ENCODE peak calls at places on chromosomes 3 and 15, in nine cellular contexts. One of them, this sample, is unnamed.

GRCh38 chr3:140602781-140603180 is 75.1 kb upstream of the TRIM42 start:
- DNase-seq in CD8-positive, alpha-beta T cell: no peak
- DNase-seq in pancreas: no peak
- DNase-seq in AG10803: no peak
- DNase-seq in epithelial cell of esophagus: peak
- DNase-seq in fibroblast of lung: no peak
- DNase-seq in ovary: no peak
- DNase-seq in psoas muscle: no peak
- DNase-seq in fibroblast of pulmonary artery: no peak
- DNase-seq in this sample: no peak

GRCh38 chr3:183533410-183534132 is 21.9 kb downstream of the KLHL6 start:
- DNase-seq in CD8-positive, alpha-beta T cell: no peak
- DNase-seq in pancreas: no peak
- DNase-seq in AG10803: no peak
- DNase-seq in epithelial cell of esophagus: no peak
- DNase-seq in fibroblast of lung: no peak
- DNase-seq in ovary: no peak
- DNase-seq in psoas muscle: no peak
- DNase-seq in fibroblast of pulmonary artery: no peak
- DNase-seq in this sample: no peak

GRCh38 chr3:165192610-165193192 is 3.5 kb downstream of the SLITRK3 start:
- DNase-seq in CD8-positive, alpha-beta T cell: no peak
- DNase-seq in pancreas: no peak
- DNase-seq in AG10803: no peak
- DNase-seq in epithelial cell of esophagus: no peak
- DNase-seq in fibroblast of lung: no peak
- DNase-seq in ovary: no peak
- DNase-seq in psoas muscle: no peak
- DNase-seq in fibroblast of pulmonary artery: no peak
- DNase-seq in this sample: no peak

GRCh38 chr3:56269755-56270154 is 198.5 kb downstream of the ERC2 start:
- DNase-seq in CD8-positive, alpha-beta T cell: no peak
- DNase-seq in pancreas: no peak
- DNase-seq in AG10803: peak
- DNase-seq in epithelial cell of esophagus: no peak
- DNase-seq in fibroblast of lung: peak
- DNase-seq in ovary: no peak
- DNase-seq in psoas muscle: no peak
- DNase-seq in fibroblast of pulmonary artery: peak
- DNase-seq in this sample: peak

GRCh38 chr3:42097166-42097946 is 6.2 kb downstream of the TRAK1 start:
- DNase-seq in CD8-positive, alpha-beta T cell: no peak
- DNase-seq in pancreas: no peak
- DNase-seq in AG10803: peak
- DNase-seq in epithelial cell of esophagus: peak
- DNase-seq in fibroblast of lung: peak
- DNase-seq in ovary: no peak
- DNase-seq in psoas muscle: no peak
- DNase-seq in fibroblast of pulmonary artery: peak
- DNase-seq in this sample: peak

GRCh38 chr15:90557651-90558084 is 27.9 kb downstream of the CRTC3 start:
- DNase-seq in CD8-positive, alpha-beta T cell: no peak
- DNase-seq in pancreas: peak
- DNase-seq in AG10803: peak
- DNase-seq in epithelial cell of esophagus: no peak
- DNase-seq in fibroblast of lung: peak
- DNase-seq in ovary: peak
- DNase-seq in psoas muscle: peak
- DNase-seq in fibroblast of pulmonary artery: peak
- DNase-seq in this sample: peak

GRCh38 chr3:9548991-9549390 is 4.6 kb downstream of the LHFPL4 start:
- DNase-seq in CD8-positive, alpha-beta T cell: no peak
- DNase-seq in pancreas: no peak
- DNase-seq in AG10803: no peak
- DNase-seq in epithelial cell of esophagus: no peak
- DNase-seq in fibroblast of lung: no peak
- DNase-seq in ovary: no peak
- DNase-seq in psoas muscle: no peak
- DNase-seq in fibroblast of pulmonary artery: no peak
- DNase-seq in this sample: no peak

GRCh38 chr15:52069559-52069958 is 43.0 kb downstream of the BCL2L10 start:
- DNase-seq in CD8-positive, alpha-beta T cell: no peak
- DNase-seq in pancreas: no peak
- DNase-seq in AG10803: no peak
- DNase-seq in epithelial cell of esophagus: peak
- DNase-seq in fibroblast of lung: no peak
- DNase-seq in ovary: no peak
- DNase-seq in psoas muscle: no peak
- DNase-seq in fibroblast of pulmonary artery: no peak
- DNase-seq in this sample: no peak

GRCh38 chr15:31104048-31104447 is 2.5 kb upstream of the TRPM1 start:
- DNase-seq in CD8-positive, alpha-beta T cell: no peak
- DNase-seq in pancreas: no peak
- DNase-seq in AG10803: no peak
- DNase-seq in epithelial cell of esophagus: no peak
- DNase-seq in fibroblast of lung: no peak
- DNase-seq in ovary: no peak
- DNase-seq in psoas muscle: no peak
- DNase-seq in fibroblast of pulmonary artery: no peak
- DNase-seq in this sample: no peak

GRCh38 chr3:129966876-129967275 is 7.6 kb upstream of the TRH start:
- DNase-seq in CD8-positive, alpha-beta T cell: no peak
- DNase-seq in pancreas: no peak
- DNase-seq in AG10803: no peak
- DNase-seq in epithelial cell of esophagus: no peak
- DNase-seq in fibroblast of lung: no peak
- DNase-seq in ovary: no peak
- DNase-seq in psoas muscle: no peak
- DNase-seq in fibroblast of pulmonary artery: no peak
- DNase-seq in this sample: no peak

GRCh38 chr3:141050576-141050912 is 603 bp upstream of the SPSB4 start:
- DNase-seq in CD8-positive, alpha-beta T cell: no peak
- DNase-seq in pancreas: no peak
- DNase-seq in AG10803: no peak
- DNase-seq in epithelial cell of esophagus: no peak
- DNase-seq in fibroblast of lung: no peak
- DNase-seq in ovary: no peak
- DNase-seq in psoas muscle: no peak
- DNase-seq in fibroblast of pulmonary artery: no peak
- DNase-seq in this sample: no peak

DNA sequence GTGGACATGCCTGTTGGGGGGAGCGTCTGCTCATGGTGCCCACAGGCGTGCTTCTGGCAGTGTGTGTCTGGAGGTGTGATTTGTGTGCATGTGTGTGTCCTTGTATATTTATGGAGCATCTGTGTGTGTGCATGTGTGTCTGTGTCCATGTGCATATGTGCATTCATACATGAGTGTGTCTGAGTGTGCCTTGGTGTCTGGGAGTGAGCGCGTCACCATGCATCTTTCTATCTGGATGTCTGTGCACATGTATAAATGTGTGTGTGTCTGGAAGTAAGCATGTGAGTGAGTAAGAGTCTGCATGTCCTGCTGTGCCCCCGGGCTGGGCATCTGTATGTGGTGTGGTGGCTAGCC is 58.1 kb upstream of the PRR23E start:
- DNase-seq in CD8-positive, alpha-beta T cell: no peak
- DNase-seq in pancreas: no peak
- DNase-seq in AG10803: no peak
- DNase-seq in epithelial cell of esophagus: no peak
- DNase-seq in fibroblast of lung: no peak
- DNase-seq in ovary: no peak
- DNase-seq in psoas muscle: no peak
- DNase-seq in fibroblast of pulmonary artery: no peak
- DNase-seq in this sample: no peak
- H3K4me3 ChIP-seq in CD8-positive, alpha-beta T cell: no peak
- H3K4me3 ChIP-seq in pancreas: no peak
- H3K4me3 ChIP-seq in AG10803: no peak
- H3K4me3 ChIP-seq in epithelial cell of esophagus: no peak
- H3K4me3 ChIP-seq in fibroblast of lung: no peak
- H3K4me3 ChIP-seq in ovary: no peak
- H3K4me3 ChIP-seq in psoas muscle: peak
- H3K4me3 ChIP-seq in fibroblast of pulmonary artery: no peak
- H3K4me3 ChIP-seq in this sample: no peak

GRCh38 chr3:123015596-123015995 is 12.0 kb downstream of the SEMA5B start:
- DNase-seq in CD8-positive, alpha-beta T cell: no peak
- DNase-seq in pancreas: no peak
- DNase-seq in AG10803: no peak
- DNase-seq in epithelial cell of esophagus: no peak
- DNase-seq in fibroblast of lung: no peak
- DNase-seq in ovary: no peak
- DNase-seq in psoas muscle: no peak
- DNase-seq in fibroblast of pulmonary artery: no peak
- DNase-seq in this sample: no peak

GRCh38 chr3:123011484-123011883 is 16.1 kb downstream of the SEMA5B start:
- DNase-seq in CD8-positive, alpha-beta T cell: no peak
- DNase-seq in pancreas: no peak
- DNase-seq in AG10803: no peak
- DNase-seq in epithelial cell of esophagus: no peak
- DNase-seq in fibroblast of lung: no peak
- DNase-seq in ovary: no peak
- DNase-seq in psoas muscle: no peak
- DNase-seq in fibroblast of pulmonary artery: no peak
- DNase-seq in this sample: no peak

GRCh38 chr3:123008808-123009207 is 18.8 kb downstream of the SEMA5B start:
- DNase-seq in CD8-positive, alpha-beta T cell: no peak
- DNase-seq in pancreas: no peak
- DNase-seq in AG10803: no peak
- DNase-seq in epithelial cell of esophagus: no peak
- DNase-seq in fibroblast of lung: no peak
- DNase-seq in ovary: no peak
- DNase-seq in psoas muscle: no peak
- DNase-seq in fibroblast of pulmonary artery: no peak
- DNase-seq in this sample: no peak

GRCh38 chr3:123013876-123014275 is 13.7 kb downstream of the SEMA5B start:
- DNase-seq in CD8-positive, alpha-beta T cell: no peak
- DNase-seq in pancreas: no peak
- DNase-seq in AG10803: no peak
- DNase-seq in epithelial cell of esophagus: no peak
- DNase-seq in fibroblast of lung: no peak
- DNase-seq in ovary: no peak
- DNase-seq in psoas muscle: no peak
- DNase-seq in fibroblast of pulmonary artery: no peak
- DNase-seq in this sample: no peak

DNA sequence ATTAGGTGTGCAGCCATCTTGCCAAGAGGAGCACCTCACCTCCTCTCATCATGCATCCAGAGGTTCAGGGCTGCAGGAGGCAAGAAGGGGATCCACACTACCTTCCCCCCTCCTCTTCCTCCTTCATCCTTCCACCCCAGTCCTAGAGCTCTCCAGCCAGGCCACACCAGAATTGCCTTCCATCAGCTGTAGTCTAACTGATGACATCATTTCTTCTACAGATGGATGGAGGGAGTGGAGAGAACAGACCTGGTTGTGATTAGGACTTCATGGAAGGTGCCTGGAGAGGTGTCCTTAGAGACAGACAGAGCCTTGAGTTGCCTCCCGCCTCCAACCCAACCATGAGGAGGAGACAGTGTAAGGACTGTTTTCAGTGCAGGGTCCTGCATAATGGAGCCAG is 14.9 kb downstream of the SEMA5B start:
- DNase-seq in CD8-positive, alpha-beta T cell: no peak
- DNase-seq in pancreas: no peak
- DNase-seq in AG10803: no peak
- DNase-seq in epithelial cell of esophagus: no peak
- DNase-seq in fibroblast of lung: no peak
- DNase-seq in ovary: no peak
- DNase-seq in psoas muscle: no peak
- DNase-seq in fibroblast of pulmonary artery: no peak
- DNase-seq in this sample: no peak
- TF ChIP-seq CTCF in CD8-positive, alpha-beta T cell: no peak
- TF ChIP-seq CTCF in pancreas: no peak
- TF ChIP-seq CTCF in AG10803: no peak
- TF ChIP-seq CTCF in epithelial cell of esophagus: no peak
- TF ChIP-seq CTCF in fibroblast of lung: no peak
- TF ChIP-seq CTCF in ovary: no peak
- TF ChIP-seq CTCF in psoas muscle: no peak
- TF ChIP-seq CTCF in fibroblast of pulmonary artery: no peak
- TF ChIP-seq CTCF in this sample: no peak

GRCh38 chr15:39776068-39776467 is 6.6 kb downstream of the FSIP1 start:
- DNase-seq in CD8-positive, alpha-beta T cell: no peak
- DNase-seq in pancreas: no peak
- DNase-seq in AG10803: no peak
- DNase-seq in epithelial cell of esophagus: no peak
- DNase-seq in fibroblast of lung: no peak
- DNase-seq in ovary: no peak
- DNase-seq in psoas muscle: no peak
- DNase-seq in fibroblast of pulmonary artery: no peak
- DNase-seq in this sample: no peak

GRCh38 chr15:39774688-39775267 is 7.9 kb downstream of the FSIP1 start:
- DNase-seq in CD8-positive, alpha-beta T cell: peak
- DNase-seq in pancreas: no peak
- DNase-seq in AG10803: no peak
- DNase-seq in epithelial cell of esophagus: no peak
- DNase-seq in fibroblast of lung: no peak
- DNase-seq in ovary: no peak
- DNase-seq in psoas muscle: no peak
- DNase-seq in fibroblast of pulmonary artery: no peak
- DNase-seq in this sample: no peak

GRCh38 chr15:39767921-39768320 is 14.7 kb downstream of the FSIP1 start:
- DNase-seq in CD8-positive, alpha-beta T cell: no peak
- DNase-seq in pancreas: no peak
- DNase-seq in AG10803: no peak
- DNase-seq in epithelial cell of esophagus: no peak
- DNase-seq in fibroblast of lung: no peak
- DNase-seq in ovary: no peak
- DNase-seq in psoas muscle: no peak
- DNase-seq in fibroblast of pulmonary artery: no peak
- DNase-seq in this sample: no peak

GRCh38 chr15:39770748-39771689 is 11.6 kb downstream of the FSIP1 start:
- DNase-seq in CD8-positive, alpha-beta T cell: no peak
- DNase-seq in pancreas: no peak
- DNase-seq in AG10803: peak
- DNase-seq in epithelial cell of esophagus: no peak
- DNase-seq in fibroblast of lung: peak
- DNase-seq in ovary: peak
- DNase-seq in psoas muscle: peak
- DNase-seq in fibroblast of pulmonary artery: peak
- DNase-seq in this sample: peak
- H3K4me3 ChIP-seq in CD8-positive, alpha-beta T cell: no peak
- H3K4me3 ChIP-seq in pancreas: no peak
- H3K4me3 ChIP-seq in AG10803: no peak
- H3K4me3 ChIP-seq in epithelial cell of esophagus: no peak
- H3K4me3 ChIP-seq in fibroblast of lung: peak
- H3K4me3 ChIP-seq in ovary: no peak
- H3K4me3 ChIP-seq in psoas muscle: no peak
- H3K4me3 ChIP-seq in fibroblast of pulmonary artery: no peak
- H3K4me3 ChIP-seq in this sample: no peak

GRCh38 chr15:45314960-45315359 is 62.9 kb downstream of the SLC28A2 start:
- DNase-seq in CD8-positive, alpha-beta T cell: no peak
- DNase-seq in pancreas: no peak
- DNase-seq in AG10803: peak
- DNase-seq in epithelial cell of esophagus: peak
- DNase-seq in fibroblast of lung: peak
- DNase-seq in ovary: no peak
- DNase-seq in psoas muscle: no peak
- DNase-seq in fibroblast of pulmonary artery: peak
- DNase-seq in this sample: no peak
- TF ChIP-seq CTCF in CD8-positive, alpha-beta T cell: no peak
- TF ChIP-seq CTCF in pancreas: peak
- TF ChIP-seq CTCF in AG10803: peak
- TF ChIP-seq CTCF in epithelial cell of esophagus: no peak
- TF ChIP-seq CTCF in fibroblast of lung: no peak
- TF ChIP-seq CTCF in ovary: no peak
- TF ChIP-seq CTCF in psoas muscle: no peak
- TF ChIP-seq CTCF in fibroblast of pulmonary artery: no peak
- TF ChIP-seq CTCF in this sample: no peak

GRCh38 chr3:128648402-128648801 is 2.2 kb downstream of the RPN1 start:
- DNase-seq in CD8-positive, alpha-beta T cell: no peak
- DNase-seq in pancreas: no peak
- DNase-seq in AG10803: no peak
- DNase-seq in epithelial cell of esophagus: no peak
- DNase-seq in fibroblast of lung: no peak
- DNase-seq in ovary: no peak
- DNase-seq in psoas muscle: no peak
- DNase-seq in fibroblast of pulmonary artery: no peak
- DNase-seq in this sample: no peak
- H3K4me3 ChIP-seq in CD8-positive, alpha-beta T cell: no peak
- H3K4me3 ChIP-seq in pancreas: peak
- H3K4me3 ChIP-seq in AG10803: peak
- H3K4me3 ChIP-seq in epithelial cell of esophagus: peak
- H3K4me3 ChIP-seq in fibroblast of lung: peak
- H3K4me3 ChIP-seq in ovary: no peak
- H3K4me3 ChIP-seq in psoas muscle: peak
- H3K4me3 ChIP-seq in fibroblast of pulmonary artery: peak
- H3K4me3 ChIP-seq in this sample: peak